ENCODE peak calls at places on chromosome 21, in eight cellular contexts. C is kidney, R is AG09319, T is neural crest cell, N is GM20000, D is glutamatergic neuron, Y is cardiac muscle cell, E is PC-9. Z is an unnamed sample.

GRCh38 chr21:45336870-45337269 is 49.2 kb upstream of the POFUT2 start:
- DNase-seq in T (no peak), D (no peak), N (no peak), E (no peak), C (peak; percentile 80), R (no peak), Y (peak; percentile 70), Z (no peak)

GRCh38 chr21:35375115-35375514 is 326.0 kb upstream of the RUNX1 start:
- DNase-seq in T (no peak), N (no peak), C (no peak), E (no peak), Y (peak; percentile 69), D (no peak), R (no peak), Z (no peak)

GRCh38 chr21:29626787-29627470 is 312.9 kb downstream of the GRIK1 start:
- DNase-seq in N (no peak), E (no peak), D (no peak), C (no peak), T (no peak), Y (no peak), R (no peak), Z (no peak)

GRCh38 chr21:27429612-27430361 is 462.9 kb upstream of the ADAMTS5 start:
- DNase-seq in R (peak; percentile 42), E (no peak), Y (peak; percentile 46), T (no peak), C (no peak), N (no peak), D (no peak), Z (no peak)

GRCh38 chr21:44890961-44891541 is 17.6 kb upstream of the PTTG1IP start:
- DNase-seq in E (no peak), D (peak; percentile 5), Y (no peak), C (no peak), R (no peak), T (no peak), N (no peak), Z (no peak)

GRCh38 chr21:32566990-32567389 is 18.3 kb downstream of the TCP10L start:
- DNase-seq in D (no peak), N (no peak), T (no peak), C (no peak), Y (no peak), R (no peak), E (no peak), Z (no peak)

GRCh38 chr21:43819511-43820405 is 30.4 kb downstream of the RRP1 start:
- DNase-seq in E (no peak), N (no peak), T (no peak), R (no peak), C (peak; percentile 63), Y (no peak), D (no peak), Z (no peak)

GRCh38 chr21:16536661-16537359 is 807.0 kb downstream of the USP25 start:
- DNase-seq in E (no peak), C (no peak), R (no peak), Y (peak; percentile 64), D (no peak), T (no peak), N (no peak), Z (no peak)

GRCh38 chr21:21179619-21180336 is 181.6 kb downstream of the NCAM2 start:
- DNase-seq in C (no peak), D (no peak), R (no peak), T (no peak), Y (no peak), E (no peak), N (no peak), Z (no peak)

GRCh38 chr21:44766818-44767354 is 34.7 kb downstream of the UBE2G2 start:
- DNase-seq in D (no peak), C (no peak), N (no peak), T (no peak), Y (no peak), E (no peak), R (no peak), Z (no peak)

GRCh38 chr21:28674807-28675206 is 317.9 kb downstream of the LTN1 start:
- DNase-seq in R (no peak), C (no peak), D (no peak), N (no peak), E (no peak), Y (no peak), T (no peak), Z (no peak)

DNA sequence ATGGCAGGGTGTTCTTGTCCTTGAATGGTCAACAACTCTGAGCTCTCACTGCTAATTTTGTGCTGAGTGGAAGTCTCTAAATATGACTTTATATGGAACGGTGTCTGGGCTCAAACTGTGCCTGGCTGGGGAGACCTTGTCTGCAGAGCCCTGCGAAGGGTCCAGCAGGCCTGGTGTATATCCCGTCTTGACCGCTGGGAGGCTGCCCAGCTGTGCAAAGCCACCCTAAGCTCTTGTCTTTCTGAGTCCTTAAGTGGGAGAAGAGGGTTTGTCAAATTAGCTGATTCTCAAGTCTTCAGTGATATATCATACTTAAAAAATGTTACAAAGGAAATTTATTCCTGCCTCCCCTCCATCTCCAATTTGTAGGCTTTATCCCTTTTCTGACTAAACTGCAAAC is 198.7 kb downstream of the KCNJ6 start:
- DNase-seq in E (no peak), T (no peak), D (no peak), C (no peak), Y (no peak), N (no peak), R (no peak), Z (no peak)
- TF ChIP-seq CTCF in E (peak; percentile 19), T (no peak), D (no peak), C (no peak), Y (no peak), N (no peak), R (no peak), Z (no peak)

GRCh38 chr21:42049578-42050430 is 21.3 kb upstream of the UMODL1 start:
- DNase-seq in T (no peak), E (no peak), C (no peak), D (no peak), R (no peak), Y (no peak), N (no peak), Z (no peak)

GRCh38 chr21:42048870-42049577 is 22.1 kb upstream of the UMODL1 start:
- DNase-seq in E (no peak), T (no peak), D (no peak), Y (no peak), R (no peak), C (no peak), N (no peak), Z (no peak)

GRCh38 chr21:42044871-42045495 is 26.1 kb upstream of the UMODL1 start:
- DNase-seq in T (no peak), Y (no peak), D (no peak), C (peak; percentile 70), E (no peak), R (no peak), N (no peak), Z (no peak)

GRCh38 chr21:42051788-42052187 is 19.3 kb upstream of the UMODL1 start:
- DNase-seq in D (no peak), N (no peak), C (peak; percentile 4), R (no peak), E (no peak), T (no peak), Y (peak; percentile 54), Z (no peak)

GRCh38 chr21:42047821-42048613 is 23.1 kb upstream of the UMODL1 start:
- DNase-seq in C (peak; percentile 87), Y (peak; percentile 73), R (peak; percentile 56), E (no peak), T (no peak), D (no peak), N (no peak), Z (peak; percentile 55)
- TF ChIP-seq CTCF in C (peak; percentile 10), Y (no peak), R (peak; percentile 8), E (no peak), T (no peak), D (no peak), N (no peak), Z (no peak)

GRCh38 chr21:31550070-31550469 is 109.4 kb upstream of the SOD1 start:
- DNase-seq in R (no peak), C (no peak), E (no peak), T (no peak), D (no peak), Y (no peak), N (no peak), Z (no peak)

GRCh38 chr21:31545036-31545435 is 114.5 kb upstream of the SOD1 start:
- DNase-seq in N (no peak), D (no peak), C (no peak), T (no peak), E (no peak), R (no peak), Y (no peak), Z (no peak)

GRCh38 chr21:31546402-31547155 is 112.9 kb upstream of the SOD1 start:
- DNase-seq in E (no peak), R (no peak), D (no peak), N (no peak), C (peak; percentile 8), Y (peak; percentile 58), T (no peak), Z (no peak)

GRCh38 chr21:31552826-31553225 is 106.7 kb upstream of the SOD1 start:
- DNase-seq in E (no peak), T (no peak), R (no peak), N (no peak), C (peak; percentile 6), Y (no peak), D (no peak), Z (no peak)

DNA sequence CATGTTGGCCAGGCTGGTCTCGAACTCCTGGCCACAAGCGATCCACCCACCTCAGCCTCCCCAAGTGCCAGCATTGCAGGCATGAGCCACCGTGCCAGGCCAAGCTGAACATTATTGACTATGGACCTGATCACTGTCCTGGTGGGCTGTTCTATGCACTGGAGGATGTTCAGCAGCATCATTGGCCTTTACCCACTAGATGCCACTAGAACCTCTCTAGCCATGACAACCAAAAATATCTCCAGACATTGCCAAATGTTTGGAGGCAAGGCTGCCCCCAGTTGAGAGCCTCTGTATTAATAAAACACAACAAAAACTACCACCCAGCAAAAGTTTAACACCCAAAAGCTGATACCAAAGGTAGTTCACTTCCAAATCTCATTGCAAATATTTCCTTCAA is 110.8 kb upstream of the SOD1 start:
- DNase-seq in R (no peak), E (no peak), C (peak; percentile 19), Y (no peak), N (no peak), D (no peak), T (no peak), Z (no peak)
- TF ChIP-seq CTCF in R (no peak), E (no peak), C (no peak), Y (no peak), N (no peak), D (no peak), T (no peak), Z (no peak)

DNA sequence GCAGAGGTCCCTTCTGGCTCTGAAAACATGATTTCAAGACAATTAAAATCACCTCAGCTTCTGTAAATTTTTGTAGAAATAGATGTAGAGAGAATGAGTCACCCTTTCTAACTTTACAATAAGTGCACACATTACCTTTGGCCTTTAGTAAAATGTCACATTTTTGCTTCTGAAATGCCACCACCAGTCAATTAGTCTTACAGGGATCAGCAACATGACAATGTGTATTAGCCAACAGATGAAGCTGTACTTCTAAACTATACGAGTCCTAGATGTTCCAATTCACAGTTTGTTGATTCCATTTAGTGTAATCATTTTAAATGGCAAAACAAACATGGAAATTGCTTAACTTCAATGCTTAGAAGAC is 23.1 kb downstream of the C21orf91 start:
- DNase-seq in T (no peak), R (no peak), D (no peak), E (no peak), C (no peak), Y (no peak), N (no peak), Z (no peak)
- TF ChIP-seq CTCF in T (no peak), R (no peak), D (no peak), E (no peak), C (no peak), Y (no peak), N (no peak), Z (no peak)

GRCh38 chr21:42476493-42477342 is 19.3 kb downstream of the RSPH1 start:
- DNase-seq in D (no peak), T (no peak), R (no peak), Y (no peak), C (peak; percentile 67), N (no peak), E (no peak), Z (no peak)
- TF ChIP-seq CTCF in D (no peak), T (no peak), R (no peak), Y (no peak), C (no peak), N (no peak), E (no peak), Z (no peak)

Z was measured in GM13977.